ENCODE peak calls at places on chromosomes 16 and 17, in five cellular contexts. O is endodermal cell, B is skeletal muscle cell, R is AG10803, S is neuronal stem cell. E is an unnamed sample.

GRCh38 chr16:1450218-1450617 is 5.9 kb upstream of the CCDC154 start:
- DNase-seq in O (peak), B (no peak), R (no peak), S (no peak), E (no peak)

GRCh38 chr16:70437017-70437581 is 1.8 kb downstream of the ST3GAL2 start:
- DNase-seq in O (peak), B (peak), R (peak), S (no peak), E (peak)

GRCh38 chr16:86074651-86075487 is 175.9 kb downstream of the IRF8 start:
- DNase-seq in O (peak), B (no peak), R (no peak), S (peak), E (no peak)

GRCh38 chr17:80507965-80508364 is 31.6 kb upstream of the NPTX1 start:
- DNase-seq in O (no peak), B (no peak), R (no peak), S (no peak), E (no peak)

GRCh38 chr17:80941171-80941570 is 50.5 kb upstream of the CHMP6 start:
- DNase-seq in O (no peak), B (no peak), R (no peak), S (no peak), E (no peak)

GRCh38 chr16:67923414-67924127 is 8.1 kb downstream of the CTRL start:
- DNase-seq in O (no peak), B (no peak), R (no peak), S (no peak), E (no peak)

GRCh38 chr17:51029568-51030463 is 90.9 kb downstream of the SPAG9 start:
- DNase-seq in O (no peak), B (no peak), R (peak), S (no peak), E (no peak)

GRCh38 chr16:20675488-20676267 is 21.8 kb downstream of the ACSM1 start:
- DNase-seq in O (peak), B (no peak), R (peak), S (no peak), E (no peak)

GRCh38 chr16:70267516-70267915 is 15.8 kb upstream of the EXOSC6 start:
- DNase-seq in O (peak), B (no peak), R (peak), S (no peak), E (peak)

GRCh38 chr17:65137076-65137935 is at the start of gene RGS9:
- DNase-seq in O (peak), B (no peak), R (peak), S (peak), E (peak)

GRCh38 chr17:7835818-7836595 is 2.0 kb downstream of the KDM6B start:
- DNase-seq in O (no peak), B (no peak), R (peak), S (no peak), E (peak)

GRCh38 chr16:29876186-29876577 is 13.2 kb upstream of the CDIPT start:
- DNase-seq in O (peak), B (no peak), R (no peak), S (no peak), E (no peak)
- H3K4me3 ChIP-seq in O (no peak), B (peak), R (peak), S (no peak), E (no peak)

DNA sequence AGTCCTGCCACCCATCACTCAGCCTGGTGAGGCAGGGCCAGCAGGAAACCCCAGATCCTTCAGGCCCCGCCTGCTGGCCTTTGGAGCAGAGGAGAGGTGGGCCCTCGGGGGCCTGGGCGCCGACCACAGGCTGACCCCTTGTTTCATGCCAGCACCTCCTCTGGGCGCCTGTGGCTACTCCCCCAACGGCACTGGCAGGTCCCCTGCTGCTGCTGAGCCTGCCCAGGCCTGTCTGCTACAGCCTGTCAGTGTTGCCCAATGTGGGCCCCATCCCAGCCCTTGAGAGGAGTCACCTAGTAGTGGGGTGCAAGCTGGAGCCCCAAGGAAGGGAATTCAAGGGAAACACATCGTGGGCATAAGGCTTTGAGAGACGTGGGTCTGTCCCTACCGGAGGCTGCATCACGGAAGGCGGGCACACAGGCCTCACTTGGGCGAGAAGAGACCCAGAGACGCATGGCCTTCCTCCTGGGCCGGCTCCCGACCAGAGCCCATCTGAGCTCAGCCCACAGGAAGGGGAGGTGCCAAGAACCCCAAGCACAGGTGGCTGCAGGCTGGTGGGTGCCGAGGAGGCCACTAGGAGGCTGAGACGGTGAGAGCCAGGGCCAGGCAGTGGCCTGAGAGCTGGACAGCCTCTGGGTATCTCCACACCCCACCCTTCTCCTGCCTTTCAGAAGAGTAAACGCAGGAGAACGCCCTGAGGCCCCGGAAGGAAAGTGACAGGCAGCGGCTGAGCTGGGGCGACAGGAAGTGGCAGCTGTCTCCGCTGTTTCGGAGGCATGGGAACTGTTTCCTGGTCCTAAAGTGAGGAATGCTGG is 8.1 kb upstream of the FASN start:
- DNase-seq in O (peak), B (no peak), R (peak), S (no peak), E (no peak)
- H3K4me3 ChIP-seq in O (no peak), B (no peak), R (no peak), S (no peak), E (no peak)

GRCh38 chr17:44005527-44005864 is 1.1 kb downstream of the NAGS start:
- DNase-seq in O (no peak), B (no peak), R (no peak), S (no peak), E (no peak)
- H3K4me3 ChIP-seq in O (peak), B (peak), R (peak), S (no peak), E (no peak)

DNA sequence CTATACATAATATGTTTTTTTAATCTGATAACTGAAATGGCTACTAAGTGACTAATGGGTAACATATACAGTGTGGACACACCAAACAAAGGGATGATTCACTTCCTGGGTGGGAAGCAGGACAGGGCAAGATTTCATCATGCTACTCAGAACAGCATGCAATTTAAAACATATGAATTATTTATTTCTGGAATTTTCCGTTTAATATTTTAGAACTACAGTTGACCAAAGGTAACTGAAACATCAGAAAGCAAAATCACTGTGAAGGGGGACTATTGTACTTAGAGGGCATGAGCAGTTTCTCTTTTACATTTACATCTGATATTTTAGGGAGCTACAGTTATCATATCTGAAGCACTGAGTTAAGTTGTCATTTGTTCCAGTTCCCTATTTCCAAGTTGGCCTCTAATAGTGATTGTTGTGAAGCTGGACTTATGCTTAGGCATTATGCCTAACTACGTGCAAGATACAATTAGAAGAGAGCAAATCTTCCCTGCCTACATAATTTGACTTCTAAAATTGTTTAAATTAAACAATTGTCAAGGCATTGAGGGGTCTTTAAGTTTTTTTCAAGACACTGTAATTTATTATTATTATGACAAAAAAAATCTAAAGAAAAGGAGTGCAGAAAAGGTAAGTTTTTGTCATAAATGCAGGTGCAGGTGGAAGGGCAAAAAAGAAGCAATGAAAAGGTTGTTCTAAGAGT is 34.3 kb upstream of the ABCA6 start:
- DNase-seq in O (no peak), B (peak), R (peak), S (no peak), E (no peak)
- H3K4me3 ChIP-seq in O (no peak), B (no peak), R (no peak), S (no peak), E (no peak)

GRCh38 chr17:62703269-62703775 is 75.9 kb downstream of the MRC2 start:
- DNase-seq in O (no peak), B (no peak), R (peak), S (no peak), E (no peak)

GRCh38 chr17:62703776-62704380 is 76.4 kb downstream of the MRC2 start:
- DNase-seq in O (peak), B (no peak), R (peak), S (peak), E (peak)

GRCh38 chr17:62705116-62705515 is 77.6 kb downstream of the MRC2 start:
- DNase-seq in O (peak), B (no peak), R (no peak), S (no peak), E (no peak)

GRCh38 chr17:62705781-62706597 is 78.5 kb downstream of the MRC2 start:
- DNase-seq in O (peak), B (no peak), R (peak), S (no peak), E (no peak)

GRCh38 chr17:62704381-62704971 is 77.0 kb downstream of the MRC2 start:
- DNase-seq in O (peak), B (no peak), R (peak), S (no peak), E (peak)
- H3K4me3 ChIP-seq in O (peak), B (peak), R (peak), S (peak), E (peak)

GRCh38 chr16:84366208-84366607 is 2.1 kb upstream of the ATP2C2 start:
- DNase-seq in O (no peak), B (no peak), R (no peak), S (no peak), E (no peak)
- H3K4me3 ChIP-seq in O (no peak), B (no peak), R (no peak), S (no peak), E (no peak)

DNA sequence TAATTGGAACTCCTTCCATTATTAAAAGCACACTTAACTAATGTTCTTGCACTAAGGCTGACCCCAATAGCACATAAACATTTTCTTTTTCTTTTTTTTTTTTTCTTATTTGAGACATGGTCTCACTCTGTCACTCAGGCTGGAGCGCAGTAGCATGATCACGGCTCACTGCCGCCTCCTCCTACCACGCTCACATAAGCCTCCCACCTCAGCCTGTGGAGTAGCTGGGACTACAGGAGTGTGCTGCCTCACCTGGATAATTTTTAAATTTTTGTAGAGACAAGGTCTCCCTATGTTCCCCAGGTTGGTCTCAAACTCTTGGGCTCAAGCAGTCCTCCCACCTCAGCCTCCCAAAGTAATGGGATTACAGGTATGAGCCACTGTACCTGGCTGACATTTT is 1.2 kb upstream of the ZNF652 start:
- DNase-seq in O (peak), B (no peak), R (no peak), S (no peak), E (no peak)
- H3K4me3 ChIP-seq in O (peak), B (no peak), R (no peak), S (no peak), E (no peak)

GRCh38 chr17:1201132-1201702 is 21.4 kb upstream of the ABR start:
- DNase-seq in O (no peak), B (no peak), R (no peak), S (no peak), E (no peak)

GRCh38 chr17:1203111-1203966 is 23.6 kb upstream of the ABR start:
- DNase-seq in O (peak), B (no peak), R (peak), S (peak), E (no peak)

GRCh38 chr17:1200440-1200839 is 20.7 kb upstream of the ABR start:
- DNase-seq in O (no peak), B (no peak), R (no peak), S (no peak), E (no peak)

GRCh38 chr17:1206016-1206787 is 26.4 kb upstream of the ABR start:
- DNase-seq in O (no peak), B (no peak), R (no peak), S (no peak), E (no peak)

GRCh38 chr17:1203967-1204291 is 24.1 kb upstream of the ABR start:
- DNase-seq in O (no peak), B (no peak), R (no peak), S (no peak), E (no peak)
- H3K4me3 ChIP-seq in O (peak), B (peak), R (peak), S (peak), E (no peak)

E was measured in HAP-1.